ENCODE peak calls at places on chromosomes 3 and 15, in four cellular contexts. K, X, P and H are unnamed samples.

GRCh38 chr3:134066539-134067310 is 37.0 kb upstream of the SLCO2A1 start:
- DNase-seq in K (peak), X (no peak), P (no peak), H (no peak)

GRCh38 chr15:21260966-21261395 is 179.3 kb downstream of the POTEB3 start:
- DNase-seq in K (no peak), X (no peak), P (no peak), H (no peak)

GRCh38 chr15:42891569-42891968 is 29.0 kb downstream of the TTBK2 start:
- DNase-seq in K (peak), X (no peak), P (no peak), H (peak)

GRCh38 chr3:34020761-34021635 is 222.6 kb downstream of the PDCD6IP start:
- DNase-seq in K (no peak), X (no peak), P (no peak), H (no peak)

GRCh38 chr15:34014556-34014955 is 24.4 kb downstream of the AVEN start:
- DNase-seq in K (no peak), X (no peak), P (no peak), H (peak)

GRCh38 chr3:79491029-79491634 is 276.7 kb downstream of the ROBO1 start:
- DNase-seq in K (no peak), X (no peak), P (no peak), H (no peak)

GRCh38 chr3:37543692-37544091 is 318.0 kb upstream of the CTDSPL start:
- DNase-seq in K (no peak), X (no peak), P (no peak), H (no peak)

GRCh38 chr3:42746455-42747450 is 26.3 kb downstream of the CCDC13 start:
- DNase-seq in K (no peak), X (no peak), P (no peak), H (peak)

GRCh38 chr3:183163563-183163962 is 1.0 kb upstream of the LAMP3 start:
- DNase-seq in K (no peak), X (no peak), P (no peak), H (no peak)

GRCh38 chr3:4985330-4986174 is 6.3 kb downstream of the BHLHE40 start:
- DNase-seq in K (peak), X (no peak), P (peak), H (peak)

GRCh38 chr3:131957511-131957910 is 77.3 kb downstream of the CPNE4 start:
- DNase-seq in K (no peak), X (no peak), P (no peak), H (no peak)

GRCh38 chr3:123383101-123384053 is 65.5 kb downstream of the ADCY5 start:
- DNase-seq in K (no peak), X (no peak), P (no peak), H (peak)

GRCh38 chr15:56883088-56883487 is 35.4 kb upstream of the TCF12 start:
- DNase-seq in K (no peak), X (no peak), P (peak), H (no peak)

GRCh38 chr3:16506884-16507409 is 6.6 kb downstream of the RFTN1 start:
- DNase-seq in K (no peak), X (no peak), P (no peak), H (no peak)
- TF ChIP-seq FOS in K (no peak), X (no peak), P (no peak), H (no peak)

GRCh38 chr3:126540946-126541627 is 17.1 kb downstream of the CHST13 start:
- DNase-seq in K (no peak), X (no peak), P (peak), H (no peak)

GRCh38 chr3:126538316-126538715 is 14.4 kb downstream of the CHST13 start:
- DNase-seq in K (no peak), X (no peak), P (no peak), H (no peak)

GRCh38 chr3:126540342-126540849 is 16.4 kb downstream of the CHST13 start:
- DNase-seq in K (peak), X (no peak), P (peak), H (peak)

GRCh38 chr3:126538966-126539365 is 15.0 kb downstream of the CHST13 start:
- DNase-seq in K (no peak), X (no peak), P (no peak), H (no peak)

GRCh38 chr3:126539558-126540250 is 15.7 kb downstream of the CHST13 start:
- DNase-seq in K (no peak), X (no peak), P (no peak), H (no peak)
- TF ChIP-seq FOS in K (no peak), X (no peak), P (no peak), H (no peak)

GRCh38 chr3:72492240-72492639 is 356.0 kb downstream of the SHQ1 start:
- DNase-seq in K (no peak), X (no peak), P (no peak), H (peak)
- TF ChIP-seq FOS in K (no peak), X (no peak), P (no peak), H (peak)

DNA sequence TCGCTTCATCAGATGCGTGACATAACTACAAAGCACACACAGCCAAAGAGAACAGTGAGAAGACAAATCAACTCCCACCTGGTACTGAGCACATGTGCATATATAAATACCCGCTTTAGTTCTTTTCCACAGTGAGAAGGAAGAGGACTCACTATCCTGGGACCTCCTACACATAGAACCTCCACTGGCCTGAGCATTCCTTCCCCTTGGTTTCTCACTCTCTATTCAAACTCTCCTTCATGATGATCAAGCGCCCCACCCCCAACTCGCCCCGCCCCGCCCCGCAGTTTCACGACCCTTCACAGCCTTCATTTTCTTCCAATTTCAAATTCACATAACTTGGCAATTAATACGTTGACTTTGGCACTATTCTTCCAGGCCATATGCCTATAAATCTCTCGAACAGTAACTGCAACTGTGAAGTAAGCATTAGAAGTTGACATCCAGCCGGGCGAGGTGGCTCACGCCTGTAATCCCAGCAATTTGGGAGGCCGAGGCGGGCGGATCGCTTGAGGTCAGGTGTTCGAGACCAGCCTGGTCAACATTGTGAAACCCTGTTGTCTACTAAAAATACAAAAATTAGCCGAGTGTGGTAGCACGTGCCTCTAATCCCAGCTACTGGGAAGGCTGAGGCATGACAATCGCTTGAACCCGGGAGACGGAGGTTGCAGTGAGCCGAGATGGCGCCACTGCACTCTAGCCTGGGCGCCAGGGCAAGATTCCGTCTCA is 1.1 kb downstream of the RPS17 start:
- DNase-seq in K (peak), X (no peak), P (peak), H (no peak)
- TF ChIP-seq FOS in K (no peak), X (no peak), P (no peak), H (no peak)

GRCh38 chr3:173893066-173893465 is 495.5 kb downstream of the NLGN1 start:
- DNase-seq in K (peak), X (no peak), P (no peak), H (peak)
- TF ChIP-seq FOS in K (no peak), X (no peak), P (no peak), H (no peak)

DNA sequence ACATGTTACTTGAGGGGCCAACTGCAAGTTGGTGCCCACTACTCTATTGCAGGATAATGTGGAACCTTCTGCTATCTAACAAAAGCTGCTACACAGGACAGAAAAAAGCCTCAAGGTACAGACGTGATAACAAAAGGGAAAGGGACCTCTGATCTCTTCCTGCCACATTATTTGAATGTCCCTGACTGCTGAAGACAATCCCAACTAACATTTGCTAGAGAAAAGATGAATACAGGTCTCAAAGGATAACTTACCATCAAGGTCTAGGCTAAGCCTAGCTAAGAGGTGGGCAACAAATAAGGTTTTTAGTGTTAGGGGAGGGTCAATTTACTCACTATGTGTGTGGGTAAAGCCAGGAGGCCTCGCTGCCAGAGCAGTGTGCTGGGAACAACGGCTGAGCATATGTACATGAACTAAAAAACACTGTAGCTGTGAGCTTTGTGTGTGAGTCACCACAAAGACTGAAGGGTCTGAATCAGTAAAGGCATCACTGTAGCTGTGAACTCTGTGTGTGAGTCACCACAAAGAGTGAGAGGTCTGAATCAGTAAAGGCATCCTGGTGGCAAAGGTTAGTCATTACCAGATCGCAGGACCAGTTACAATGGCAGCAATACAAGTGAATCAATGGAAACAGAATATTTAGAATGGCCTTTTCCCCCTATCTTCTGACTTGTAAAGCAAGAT is 111.7 kb downstream of the LMLN start:
- DNase-seq in K (peak), X (peak), P (peak), H (peak)
- TF ChIP-seq FOS in K (peak), X (no peak), P (peak), H (peak)

DNA sequence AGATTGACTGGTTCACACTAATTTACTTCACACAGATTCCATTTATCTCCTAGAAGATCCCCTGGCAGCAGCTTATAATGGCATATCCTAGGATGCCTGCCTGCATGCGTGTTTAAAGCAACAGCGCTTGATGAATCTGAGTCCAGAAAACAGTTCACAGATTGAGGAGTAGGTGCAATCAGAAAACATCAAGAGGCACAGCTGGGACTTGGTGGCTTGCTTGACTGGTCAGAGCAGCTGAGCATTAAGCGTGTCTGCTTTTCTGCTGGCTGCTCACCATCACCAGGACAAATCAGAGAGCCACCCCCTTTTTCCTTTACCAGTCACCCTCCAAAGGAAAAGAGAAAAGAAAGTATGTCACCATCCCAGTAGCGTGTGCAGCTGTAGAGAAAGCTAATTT is 223.6 kb downstream of the WDR72 start:
- DNase-seq in K (no peak), X (no peak), P (no peak), H (no peak)
- TF ChIP-seq FOS in K (no peak), X (no peak), P (no peak), H (no peak)

GRCh38 chr15:44023176-44023575 is 171.9 kb downstream of the FRMD5 start:
- DNase-seq in K (peak), X (no peak), P (peak), H (peak)
- TF ChIP-seq FOS in K (no peak), X (no peak), P (no peak), H (no peak)

DNA sequence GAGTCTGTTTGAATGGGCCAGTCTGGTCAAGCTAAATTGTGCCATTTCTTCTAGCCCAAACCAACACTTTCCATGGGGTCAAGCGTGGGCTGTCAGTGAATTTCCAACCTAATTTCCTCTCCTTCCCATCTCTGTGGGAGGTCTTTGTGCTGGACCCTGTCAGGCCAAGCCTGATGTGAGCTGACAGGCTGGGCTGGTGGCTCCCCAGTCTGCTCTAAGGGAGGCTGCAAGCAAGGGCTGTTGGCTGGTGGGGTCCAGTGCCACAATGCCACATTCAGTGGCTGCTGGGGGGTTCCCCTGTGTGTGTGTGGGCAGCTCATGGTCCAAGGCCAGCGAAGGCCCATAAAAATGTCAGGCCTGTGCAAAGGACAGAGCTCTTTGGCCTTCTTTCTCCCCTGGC is 216.1 kb downstream of the OPA1 start:
- DNase-seq in K (no peak), X (no peak), P (no peak), H (no peak)
- TF ChIP-seq FOS in K (no peak), X (no peak), P (no peak), H (no peak)

GRCh38 chr15:59444980-59445500 is 7.1 kb downstream of the FAM81A start:
- DNase-seq in K (no peak), X (no peak), P (no peak), H (no peak)
- TF ChIP-seq FOS in K (no peak), X (no peak), P (no peak), H (no peak)